ENCODE peak calls at places on chromosomes 3 and 15, in seven cellular contexts. U is GM13977, O is esophagus squamous epithelium, P is transverse colon, N is A549, R is left ventricle myocardium inferior, B is fibroblast of mammary gland. Q is an unnamed sample.

GRCh38 chr3:177777699-177778098 is 580.4 kb upstream of the TBL1XR1 start:
- DNase-seq in B (peak), R (peak), O (no peak), N (peak), P (peak), U (peak), Q (peak)

GRCh38 chr15:70297465-70298152 is 199.9 kb upstream of the TLE3 start:
- DNase-seq in B (no peak), R (no peak), N (no peak), O (no peak), P (no peak), U (no peak), Q (no peak)

GRCh38 chr15:26866298-26867198 is at the start of gene GABRA5:
- DNase-seq in R (no peak), B (no peak), N (peak), U (no peak), P (no peak), O (no peak), Q (no peak)

GRCh38 chr3:69774029-69774428 is 34.8 kb downstream of the MITF start:
- DNase-seq in B (no peak), O (no peak), R (peak), N (no peak), U (no peak), P (peak), Q (no peak)

GRCh38 chr3:149494022-149494758 is 19.7 kb downstream of the TM4SF4 start:
- DNase-seq in R (no peak), P (peak), U (peak), O (no peak), N (peak), B (peak), Q (peak)

GRCh38 chr3:160828880-160829279 is 72.8 kb downstream of the PPM1L start:
- DNase-seq in B (no peak), P (no peak), O (no peak), R (no peak), N (no peak), U (no peak), Q (no peak)

GRCh38 chr3:154304116-154304786 is 20.0 kb downstream of the DHX36 start:
- DNase-seq in R (no peak), O (no peak), B (peak), U (no peak), N (no peak), P (no peak), Q (no peak)

GRCh38 chr3:195897081-195897852 is 11.1 kb downstream of the TNK2 start:
- DNase-seq in U (no peak), R (no peak), N (peak), O (no peak), B (peak), P (no peak), Q (no peak)

GRCh38 chr3:176430244-176430893 is 766.9 kb downstream of the TBL1XR1 start:
- DNase-seq in O (no peak), R (no peak), U (peak), B (peak), P (no peak), N (peak), Q (no peak)

GRCh38 chr3:111610612-111611054 is 15.5 kb upstream of the ZBED2 start:
- DNase-seq in B (no peak), R (no peak), N (no peak), P (no peak), U (no peak), O (no peak), Q (no peak)

GRCh38 chr3:119357190-119357589 is 63.0 kb downstream of the ARHGAP31 start:
- DNase-seq in N (no peak), R (no peak), P (no peak), O (no peak), U (no peak), B (no peak), Q (no peak)

GRCh38 chr15:26083457-26084350 is 220.6 kb upstream of the ATP10A start:
- DNase-seq in B (no peak), N (no peak), O (no peak), U (no peak), P (no peak), R (no peak), Q (no peak)

GRCh38 chr3:89795506-89795905 is 688.1 kb downstream of the EPHA3 start:
- DNase-seq in U (no peak), B (no peak), P (no peak), R (no peak), O (no peak), N (no peak), Q (no peak)

GRCh38 chr3:182908471-182908870 is 71.9 kb downstream of the DCUN1D1 start:
- DNase-seq in U (no peak), P (no peak), B (no peak), O (no peak), N (no peak), R (no peak), Q (no peak)

GRCh38 chr3:196202516-196202970 is 8.7 kb downstream of the ZDHHC19 start:
- DNase-seq in O (no peak), R (peak), B (peak), U (no peak), P (peak), N (no peak), Q (peak)

GRCh38 chr3:11847607-11848006 is 922 bp upstream of the TAMM41 start:
- DNase-seq in U (peak), O (no peak), N (no peak), B (no peak), P (no peak), R (no peak), Q (peak)

GRCh38 chr3:39050020-39050419 is 1.7 kb downstream of the SCN11A start:
- DNase-seq in R (no peak), P (no peak), B (no peak), U (no peak), N (no peak), O (no peak), Q (no peak)

GRCh38 chr15:56244811-56245576 is 1.3 kb upstream of the RFX7 start:
- DNase-seq in P (peak), R (no peak), U (peak), N (peak), O (no peak), B (no peak), Q (peak)

GRCh38 chr3:11835028-11835639 is 11.6 kb downstream of the TAMM41 start:
- DNase-seq in O (no peak), B (peak), U (peak), R (no peak), N (peak), P (no peak), Q (peak)

GRCh38 chr15:77417642-77418041 is 2.3 kb downstream of the PEAK1 start:
- DNase-seq in O (no peak), N (no peak), B (peak), U (no peak), R (no peak), P (no peak), Q (no peak)

GRCh38 chr15:101615414-101615985 is 36.7 kb downstream of the TM2D3 start:
- DNase-seq in N (no peak), O (no peak), U (no peak), B (peak), P (no peak), R (peak), Q (no peak)

GRCh38 chr3:171407746-171408145 is 52.5 kb downstream of the TNIK start:
- DNase-seq in B (peak), U (no peak), O (no peak), R (no peak), N (no peak), P (no peak), Q (no peak)

GRCh38 chr3:57141719-57142118 is 23.4 kb downstream of the IL17RD start:
- DNase-seq in R (no peak), B (no peak), N (no peak), U (no peak), P (no peak), O (no peak), Q (no peak)
- TF ChIP-seq CTCF in R (no peak), B (no peak), N (no peak), U (no peak), P (no peak), O (no peak), Q (no peak)

DNA sequence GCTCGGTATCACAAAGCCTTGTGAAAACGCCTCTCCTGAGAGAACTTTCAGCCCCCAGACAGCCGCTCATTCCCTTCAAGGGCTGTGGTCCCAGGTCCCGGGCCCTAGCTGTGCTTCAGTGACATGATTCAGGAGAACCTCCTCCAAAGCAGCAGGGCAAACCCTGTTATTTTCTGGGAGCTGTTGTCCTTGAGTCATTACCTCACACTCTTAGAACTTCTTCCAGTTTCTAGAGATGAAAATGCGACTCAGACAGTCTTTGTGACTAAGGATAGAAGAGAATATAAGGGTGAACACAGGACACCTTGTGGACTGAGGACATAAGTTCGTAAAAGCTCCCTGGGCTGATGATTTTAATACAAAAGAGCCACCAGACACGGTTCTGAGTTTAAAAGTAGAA is 203.8 kb downstream of the RORA start:
- DNase-seq in P (no peak), O (no peak), R (no peak), U (no peak), N (no peak), B (peak), Q (no peak)
- TF ChIP-seq CTCF in P (no peak), O (no peak), R (no peak), U (no peak), N (no peak), B (no peak), Q (no peak)

GRCh38 chr3:128323206-128324081 is 143.2 kb downstream of the DNAJB8 start:
- DNase-seq in B (no peak), R (peak), N (no peak), O (no peak), P (no peak), U (no peak), Q (no peak)

GRCh38 chr3:128327606-128328031 is 139.1 kb downstream of the DNAJB8 start:
- DNase-seq in B (no peak), N (no peak), O (no peak), R (no peak), U (no peak), P (no peak), Q (no peak)

GRCh38 chr3:128328546-128329458 is 137.9 kb downstream of the DNAJB8 start:
- DNase-seq in U (no peak), O (no peak), R (no peak), P (no peak), N (no peak), B (no peak), Q (no peak)

GRCh38 chr3:128324911-128325592 is 141.6 kb downstream of the DNAJB8 start:
- DNase-seq in P (no peak), R (no peak), O (no peak), N (no peak), U (no peak), B (no peak), Q (no peak)

GRCh38 chr3:128326051-128326823 is 140.5 kb downstream of the DNAJB8 start:
- DNase-seq in R (no peak), O (no peak), U (no peak), B (no peak), P (no peak), N (no peak), Q (no peak)
- TF ChIP-seq CTCF in R (no peak), O (no peak), U (no peak), B (no peak), P (no peak), N (no peak), Q (no peak)

GRCh38 chr3:14452676-14453367 is 50.4 kb downstream of the SLC6A6 start:
- DNase-seq in B (peak), N (peak), U (no peak), P (peak), R (peak), O (peak), Q (no peak)
- TF ChIP-seq CTCF in B (no peak), N (no peak), U (no peak), P (peak), R (peak), O (no peak), Q (no peak)

GRCh38 chr3:140423146-140423545 is 254.7 kb upstream of the TRIM42 start:
- DNase-seq in O (no peak), P (no peak), B (no peak), U (no peak), R (no peak), N (no peak), Q (no peak)

GRCh38 chr3:140424726-140425125 is 253.1 kb upstream of the TRIM42 start:
- DNase-seq in U (no peak), N (no peak), P (no peak), O (no peak), B (no peak), R (no peak), Q (no peak)

GRCh38 chr3:140421884-140422283 is 256.0 kb upstream of the TRIM42 start:
- DNase-seq in B (no peak), R (no peak), N (no peak), U (no peak), O (no peak), P (no peak), Q (no peak)

GRCh38 chr3:140424211-140424610 is 253.7 kb upstream of the TRIM42 start:
- DNase-seq in N (no peak), R (no peak), O (no peak), B (peak), P (no peak), U (no peak), Q (no peak)

GRCh38 chr3:140420621-140421357 is 257.1 kb upstream of the TRIM42 start:
- DNase-seq in R (no peak), N (no peak), O (no peak), U (no peak), P (no peak), B (peak), Q (no peak)
- TF ChIP-seq CTCF in R (peak), N (no peak), O (no peak), U (no peak), P (no peak), B (no peak), Q (no peak)

GRCh38 chr3:36763111-36763849 is 1.1 kb downstream of the DCLK3 start:
- DNase-seq in P (no peak), B (no peak), U (no peak), N (no peak), R (no peak), O (no peak), Q (no peak)

GRCh38 chr3:36769926-36770325 is 5.6 kb upstream of the DCLK3 start:
- DNase-seq in R (no peak), N (no peak), P (no peak), U (no peak), B (no peak), O (no peak), Q (no peak)

GRCh38 chr3:36763850-36764703 is at the start of gene DCLK3:
- DNase-seq in P (no peak), R (no peak), B (no peak), N (no peak), O (no peak), U (no peak), Q (peak)

GRCh38 chr3:36765104-36765503 is 751 bp upstream of the DCLK3 start:
- DNase-seq in O (no peak), N (no peak), U (no peak), P (no peak), B (no peak), R (no peak), Q (no peak)

GRCh38 chr3:36764704-36765038 is 318 bp upstream of the DCLK3 start:
- DNase-seq in U (no peak), O (no peak), N (no peak), B (no peak), P (no peak), R (no peak), Q (no peak)
- TF ChIP-seq CTCF in U (no peak), O (no peak), N (no peak), B (no peak), P (no peak), R (no peak), Q (no peak)

DNA sequence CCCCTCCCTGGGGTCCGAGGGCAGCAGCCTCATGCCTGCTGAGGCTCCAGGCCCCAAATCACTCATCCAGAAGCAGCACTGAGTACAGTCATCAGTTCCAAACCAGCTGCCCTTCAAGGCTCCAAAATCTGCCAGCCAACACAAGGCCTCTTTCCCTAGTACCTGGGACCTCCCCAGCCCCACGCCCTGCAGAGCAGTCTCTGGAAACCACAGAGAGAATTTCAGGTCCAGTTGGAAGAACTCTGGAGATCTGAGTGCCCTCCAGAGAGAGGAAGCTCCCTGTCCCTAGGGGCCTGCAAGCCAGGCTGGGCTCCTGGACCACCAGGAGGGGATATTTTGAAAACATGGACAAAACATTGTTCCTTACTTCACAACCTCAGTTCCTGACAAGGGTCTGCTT is 26.2 kb downstream of the TKT start:
- DNase-seq in U (no peak), N (no peak), O (no peak), P (no peak), B (no peak), R (no peak), Q (no peak)
- TF ChIP-seq CTCF in U (no peak), N (no peak), O (no peak), P (no peak), B (no peak), R (no peak), Q (no peak)

DNA sequence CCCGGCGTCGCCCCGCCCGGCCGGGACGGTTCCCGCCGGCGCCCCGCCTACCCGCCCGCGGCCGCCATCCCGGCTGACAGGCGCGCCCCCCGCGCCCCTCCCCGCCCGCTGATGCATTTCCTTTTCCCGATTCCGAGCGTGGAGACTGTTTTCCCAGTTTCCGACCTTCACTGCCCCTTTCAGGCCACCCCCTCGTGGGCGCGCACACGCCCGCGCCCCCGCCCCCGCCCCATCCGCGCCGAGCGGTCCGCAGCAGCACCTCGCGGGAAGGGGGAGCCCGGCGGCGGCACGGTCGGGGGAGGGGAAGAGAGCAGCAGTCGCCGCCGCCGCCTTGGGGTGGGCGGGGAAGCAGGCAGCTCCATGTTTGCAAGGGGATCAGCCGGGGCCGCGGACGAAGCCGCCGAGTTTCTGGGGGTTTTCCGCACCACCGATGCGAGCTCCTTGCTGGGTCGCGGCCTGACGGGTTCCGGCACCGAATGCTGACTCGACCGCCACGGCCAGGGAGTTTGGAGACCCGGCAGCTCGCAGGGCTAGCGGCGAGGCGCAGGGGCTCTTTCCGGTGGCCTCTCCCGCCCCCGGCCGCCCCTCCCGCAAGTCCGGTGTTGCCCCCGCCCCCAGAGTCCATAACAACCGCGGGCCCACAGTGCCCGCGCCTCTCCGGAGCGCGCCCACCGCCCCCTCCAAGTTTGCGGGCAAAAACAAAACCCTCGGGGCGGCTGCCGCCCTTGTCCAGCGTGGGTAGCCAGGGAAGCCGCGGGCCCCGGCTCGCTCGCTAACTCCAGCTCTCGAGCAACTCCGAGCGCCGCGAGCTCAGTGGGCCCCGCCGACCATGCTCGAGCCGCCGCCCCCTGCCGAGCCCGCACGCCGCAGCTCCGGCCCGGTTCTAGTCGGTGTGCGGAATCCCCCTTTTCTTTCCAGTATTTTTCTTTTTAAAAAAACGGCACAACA is 3.3 kb upstream of the SIN3A start:
- DNase-seq in N (peak), O (peak), U (peak), P (peak), R (no peak), B (no peak), Q (peak)
- TF ChIP-seq CTCF in N (no peak), O (peak), U (no peak), P (no peak), R (peak), B (no peak), Q (no peak)

GRCh38 chr3:48118322-48118721 is 69.9 kb downstream of the CDC25A start:
- DNase-seq in P (no peak), R (no peak), N (no peak), U (peak), O (no peak), B (no peak), Q (peak)
- TF ChIP-seq CTCF in P (no peak), R (no peak), N (no peak), U (no peak), O (no peak), B (no peak), Q (no peak)

DNA sequence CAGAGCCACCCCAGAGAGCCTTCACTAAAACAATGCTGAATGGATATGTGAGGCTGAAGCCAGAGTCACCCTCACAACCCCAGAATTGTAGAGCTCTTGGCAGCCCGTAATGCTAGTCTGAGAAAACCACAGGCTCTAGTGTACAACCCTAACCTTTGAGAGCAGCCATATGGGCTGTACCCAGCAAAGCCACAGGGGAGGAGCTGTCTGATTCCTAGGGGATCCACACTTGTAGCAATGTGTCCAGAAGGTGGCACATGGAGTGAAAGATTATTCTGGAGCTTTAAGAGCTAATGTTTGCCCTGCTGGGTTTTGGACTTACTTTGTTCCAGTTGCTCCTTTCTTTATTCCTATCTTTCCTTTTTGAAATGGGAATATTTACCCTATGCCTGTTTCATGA is 626.8 kb downstream of the GRM7 start:
- DNase-seq in N (no peak), P (no peak), B (no peak), O (no peak), R (no peak), U (no peak), Q (no peak)
- TF ChIP-seq CTCF in N (no peak), P (no peak), B (no peak), O (no peak), R (no peak), U (no peak), Q (no peak)

Q was measured in GM13976.